ENCODE peak calls at places on chromosomes 13 and 19, in four cellular contexts. S is esophagus muscularis mucosa, R is fibroblast of villous mesenchyme, A is fibroblast of pulmonary artery. H is an unnamed sample.

GRCh38 chr19:47428177-47428894 is 9.0 kb upstream of the MEIS3 start:
- DNase-seq in S (peak; percentile 95), R (peak; percentile 100), A (peak; percentile 99), H (peak; percentile 97)

GRCh38 chr13:46858776-46859175 is 38.1 kb downstream of the HTR2A start:
- DNase-seq in S (no peak), R (no peak), A (no peak), H (peak; percentile 51)

GRCh38 chr13:43831088-43831487 is 44.3 kb upstream of the ENOX1 start:
- DNase-seq in S (no peak), R (peak; percentile 63), A (peak; percentile 75), H (peak; percentile 37)

GRCh38 chr19:38276942-38277517 is 12.7 kb downstream of the SPINT2 start:
- DNase-seq in S (no peak), R (no peak), A (no peak), H (peak; percentile 30)

GRCh38 chr13:76968041-76968440 is 19.7 kb downstream of the ACOD1 start:
- DNase-seq in S (no peak), R (no peak), A (no peak), H (no peak)

GRCh38 chr13:27770809-27771208 is 21.5 kb upstream of the GSX1 start:
- DNase-seq in S (no peak), R (peak; percentile 12), A (peak; percentile 23), H (peak; percentile 12)

GRCh38 chr13:96229356-96229755 is 139.4 kb downstream of the HS6ST3 start:
- DNase-seq in S (no peak), R (peak; percentile 2), A (peak; percentile 28), H (no peak)

GRCh38 chr13:22897571-22898314 is 283.0 kb upstream of the SGCG start:
- DNase-seq in S (no peak), R (no peak), A (no peak), H (no peak)

GRCh38 chr13:32142956-32143375 is 111.4 kb downstream of the FRY start:
- DNase-seq in S (no peak), R (peak; percentile 75), A (peak; percentile 74), H (peak; percentile 90)

GRCh38 chr19:40216777-40217026 is 1.5 kb downstream of the TTC9B start:
- DNase-seq in S (no peak), R (no peak), A (no peak), H (no peak)
- H3K4me3 ChIP-seq in S (no peak overlapping the region), R (no peak overlapping the region), A (no peak overlapping the region), H (no peak overlapping the region)

GRCh38 chr19:30665449-30665848 is 293.3 kb downstream of the ZNF536 start:
- DNase-seq in S (no peak), R (no peak), A (no peak), H (no peak)

GRCh38 chr19:30662211-30662861 is 290.2 kb downstream of the ZNF536 start:
- DNase-seq in S (no peak), R (no peak), A (no peak), H (peak; percentile 57)

GRCh38 chr19:30667227-30667626 is 295.0 kb downstream of the ZNF536 start:
- DNase-seq in S (no peak), R (no peak), A (no peak), H (no peak)

GRCh38 chr19:30666301-30666803 is 294.2 kb downstream of the ZNF536 start:
- DNase-seq in S (no peak), R (peak; percentile 19), A (peak; percentile 29), H (peak; percentile 15)

DNA sequence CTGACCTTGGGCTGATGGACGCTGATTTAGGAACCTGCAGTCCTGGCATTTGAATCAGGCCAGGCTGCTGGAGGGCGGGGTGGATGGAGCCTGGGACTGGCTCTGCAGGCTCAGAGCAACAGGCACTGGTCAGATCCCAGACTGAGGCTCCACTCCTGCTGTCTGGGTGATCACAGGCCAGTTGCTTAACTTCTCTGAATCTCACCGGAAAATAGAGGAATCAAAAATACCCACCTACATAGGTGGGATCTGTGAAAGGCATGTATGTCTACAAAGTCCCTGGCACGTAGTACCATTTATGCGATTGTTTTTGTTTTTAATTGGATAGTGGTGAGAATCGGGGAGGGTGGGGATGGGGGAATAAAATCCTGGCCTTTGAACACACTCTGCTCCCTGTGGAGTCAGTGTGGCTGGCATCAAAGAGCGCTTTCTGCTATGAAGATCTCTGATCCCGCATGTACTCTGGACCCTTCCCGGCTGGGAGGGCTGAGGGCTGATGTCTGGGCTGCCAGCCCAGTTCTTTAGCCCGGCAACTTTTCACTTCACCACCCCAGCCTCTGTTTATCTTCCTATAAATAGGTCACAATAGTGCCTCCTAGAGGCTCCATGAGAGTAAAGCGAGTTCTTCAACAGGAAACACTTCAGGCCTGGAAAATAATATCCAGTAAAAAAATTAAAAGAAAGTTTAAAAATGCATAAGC is 292.3 kb downstream of the ZNF536 start:
- DNase-seq in S (no peak), R (peak; percentile 3), A (no peak), H (peak; percentile 42)
- TF ChIP-seq CTCF in S (peak; percentile 26), R (peak; percentile 16), A (peak; percentile 17), H (peak; percentile 55)

GRCh38 chr13:110301083-110301482 is 5.9 kb downstream of the COL4A1 start:
- DNase-seq in S (no peak), R (no peak), A (no peak), H (no peak)

GRCh38 chr13:110300090-110300815 is 6.7 kb downstream of the COL4A1 start:
- DNase-seq in S (no peak), R (peak; percentile 63), A (no peak), H (no peak)

GRCh38 chr13:110302154-110302553 is 4.8 kb downstream of the COL4A1 start:
- DNase-seq in S (no peak), R (no peak), A (no peak), H (no peak)

GRCh38 chr13:110302986-110303385 is 4.0 kb downstream of the COL4A1 start:
- DNase-seq in S (no peak), R (no peak), A (no peak), H (no peak)

DNA sequence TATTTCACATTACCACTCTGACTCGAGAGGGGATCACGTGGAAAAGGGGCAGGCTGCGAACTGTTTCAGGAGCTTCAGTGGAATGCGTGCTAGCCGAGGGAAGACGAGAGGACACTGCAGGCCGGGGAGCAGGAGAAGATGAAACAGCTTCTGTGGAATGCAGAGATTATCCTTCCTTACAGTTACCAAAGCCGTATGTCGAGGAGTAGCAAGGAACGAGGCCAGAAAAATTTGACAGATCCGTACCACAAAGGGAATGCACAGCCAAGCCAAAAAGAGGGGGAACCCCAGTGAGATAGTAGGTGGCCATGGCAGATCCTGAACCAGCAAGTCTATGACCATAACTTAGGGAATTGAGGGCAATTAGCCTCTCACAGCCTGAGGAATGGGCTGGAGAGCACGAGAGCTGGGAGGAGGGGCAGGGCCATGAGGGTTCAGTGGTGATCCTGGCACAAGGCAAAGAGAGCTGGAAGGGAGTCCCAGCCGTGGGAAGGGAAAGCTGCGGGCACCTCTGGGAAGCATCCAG is 5.3 kb downstream of the COL4A1 start:
- DNase-seq in S (no peak), R (peak; percentile 89), A (peak; percentile 80), H (peak; percentile 88)
- H3K4me3 ChIP-seq in S (no peak overlapping the region), R (peak overlapping the region; percentile 31), A (no peak overlapping the region), H (no peak overlapping the region)

DNA sequence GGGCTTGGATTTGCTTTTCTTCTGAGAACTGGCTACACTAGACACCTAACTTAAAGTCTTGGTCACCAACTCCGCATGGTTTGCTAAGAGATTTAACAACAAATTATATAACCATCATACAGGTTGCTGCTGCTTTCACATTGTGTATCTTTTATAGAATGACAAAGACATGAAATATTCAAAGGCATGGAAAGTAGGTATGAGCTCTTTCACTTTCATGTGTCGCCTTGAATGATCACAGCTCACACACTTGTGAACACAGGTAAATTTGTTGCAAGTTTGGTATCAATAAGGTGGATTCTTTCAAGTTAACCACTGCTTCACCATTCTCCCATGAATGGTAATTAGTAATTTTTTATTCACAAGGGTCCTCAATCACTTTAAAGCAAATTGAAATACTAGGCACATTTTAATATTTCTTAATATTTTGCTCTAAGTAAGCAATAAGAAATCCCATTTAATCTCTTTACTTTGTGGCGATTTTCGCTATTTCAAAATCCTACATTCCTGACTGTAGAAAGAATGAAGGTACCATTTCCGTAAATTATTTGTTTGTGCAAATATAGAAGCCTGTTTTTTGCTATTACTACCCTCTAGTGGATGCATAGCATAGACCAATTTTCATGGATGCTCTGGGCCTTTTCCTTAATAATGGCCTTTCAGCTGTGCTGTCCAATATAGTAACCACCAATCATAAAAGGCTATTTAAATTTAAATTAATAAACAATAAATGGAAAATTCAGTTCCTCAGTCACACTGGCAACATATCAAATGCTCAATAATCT is 45.5 kb upstream of the FREM2 start:
- DNase-seq in S (no peak), R (no peak), A (peak; percentile 7), H (peak; percentile 0)
- TF ChIP-seq CTCF in S (no peak), R (peak; percentile 41), A (peak; percentile 43), H (peak; percentile 31)

GRCh38 chr13:33626407-33626806 is 191.5 kb upstream of the RFC3 start:
- DNase-seq in S (peak; percentile 17), R (no peak), A (no peak), H (no peak)
- H3K4me3 ChIP-seq in S (no peak overlapping the region), R (no peak overlapping the region), A (no peak overlapping the region), H (no peak overlapping the region)